ENCODE peak calls at places on chromosomes 5 and 9, in five cellular contexts. P is right cardiac atrium, K is A549, L is GM12878, R is hepatocyte. U is an unnamed sample. For H3K4me1 and H3K9me3, the result is how much of the 10 kb centered on the place peaks cover.

GRCh38 chr5:32387176-32387575 is 57.4 kb downstream of the ZFR start:
- DNase-seq in P (no peak), K (no peak), L (no peak), R (no peak), U (no peak)

GRCh38 chr5:41796061-41796460 is 74.2 kb downstream of the OXCT1 start:
- DNase-seq in P (no peak), K (no peak), L (no peak), R (no peak), U (no peak)

GRCh38 chr9:99222416-99223280 is 566 bp downstream of the SEC61B start:
- DNase-seq in P (no peak), K (no peak), L (no peak), R (no peak), U (no peak)

GRCh38 chr5:153831976-153832375 is 206.7 kb downstream of the FAM114A2 start:
- DNase-seq in P (no peak), K (peak), L (peak), R (peak), U (peak)

GRCh38 chr5:173625686-173626500 is 9.4 kb upstream of the BOD1 start:
- DNase-seq in P (no peak), K (no peak), L (no peak), R (peak), U (no peak)

GRCh38 chr5:33369470-33370134 is 71.2 kb upstream of the TARS1 start:
- DNase-seq in P (no peak), K (no peak), L (no peak), R (no peak), U (no peak)

GRCh38 chr9:93084471-93084881 is 11.5 kb upstream of the CARD19 start:
- DNase-seq in P (no peak), K (no peak), L (no peak), R (no peak), U (no peak)

GRCh38 chr5:30505014-30505886 is 688.2 kb upstream of the CDH6 start:
- DNase-seq in P (no peak), K (no peak), L (no peak), R (no peak), U (no peak)

GRCh38 chr9:133961226-133962165 is 30.6 kb downstream of the VAV2 start:
- DNase-seq in P (peak), K (no peak), L (no peak), R (no peak), U (no peak)

GRCh38 chr5:53211799-53212198 is 102.2 kb upstream of the MOCS2 start:
- DNase-seq in P (no peak), K (no peak), L (no peak), R (no peak), U (no peak)

GRCh38 chr5:53333160-53333559 is 147.3 kb upstream of the FST start:
- DNase-seq in P (no peak), K (no peak), L (no peak), R (no peak), U (no peak)

GRCh38 chr9:79652598-79652997 is 80.8 kb downstream of the TLE4 start:
- DNase-seq in P (no peak), K (no peak), L (no peak), R (no peak), U (no peak)

GRCh38 chr5:7638456-7638855 is 212.5 kb downstream of the CFAP90 start:
- DNase-seq in P (no peak), K (no peak), L (no peak), R (no peak), U (peak)

GRCh38 chr5:60597570-60597969 is 102.4 kb downstream of the DEPDC1B start:
- DNase-seq in P (no peak), K (no peak), L (peak), R (no peak), U (no peak)

GRCh38 chr5:60594715-60595114 is 105.3 kb downstream of the DEPDC1B start:
- DNase-seq in P (no peak), K (no peak), L (no peak), R (no peak), U (no peak)

GRCh38 chr5:60595183-60595582 is 104.8 kb downstream of the DEPDC1B start:
- DNase-seq in P (no peak), K (no peak), L (no peak), R (no peak), U (no peak)

GRCh38 chr5:60598424-60598823 is 101.5 kb downstream of the DEPDC1B start:
- DNase-seq in P (no peak), K (no peak), L (no peak), R (no peak), U (no peak)
- H3K4me1 ChIP-seq in P (under half), K (under half), L (under half), R (under half), U (under half)

DNA sequence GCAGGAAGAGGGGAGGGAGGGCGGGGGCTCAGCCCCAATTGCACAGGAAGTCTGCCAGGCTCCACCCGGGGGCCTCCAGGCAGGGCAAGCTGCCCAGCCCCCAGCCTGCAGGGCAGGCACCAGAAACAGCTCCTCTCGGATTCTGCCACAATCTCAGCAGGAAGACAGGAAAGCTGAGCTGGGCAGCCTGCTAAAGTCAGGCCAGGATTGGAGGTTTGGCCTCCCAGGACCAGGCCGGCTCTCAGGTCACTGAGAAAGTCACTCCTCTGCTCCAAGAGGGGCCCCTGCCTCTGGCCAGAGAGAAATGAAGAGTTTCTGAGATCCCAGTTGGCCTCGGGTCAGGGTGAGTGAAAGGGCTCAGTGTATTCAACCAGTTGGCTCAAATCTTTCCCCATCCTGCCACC is 54.6 kb upstream of the STXBP1 start:
- DNase-seq in P (peak), K (no peak), L (no peak), R (peak), U (no peak)
- H3K4me3 ChIP-seq in P (no peak), K (no peak), L (no peak), R (no peak), U (no peak)

GRCh38 chr5:141319202-141319601 is 1.4 kb downstream of the TAF7 start:
- DNase-seq in P (no peak), K (no peak), L (no peak), R (no peak), U (no peak)
- H3K9me3 ChIP-seq in P (under half), K (half or more), L (under half), R (half or more), U (under half)

GRCh38 chr9:84501587-84501986 is 161.0 kb upstream of the SLC28A3 start:
- DNase-seq in P (peak), K (no peak), L (no peak), R (peak), U (peak)

GRCh38 chr9:84504360-84504759 is 163.8 kb upstream of the SLC28A3 start:
- DNase-seq in P (no peak), K (no peak), L (no peak), R (no peak), U (no peak)

GRCh38 chr9:84500859-84501258 is 160.3 kb upstream of the SLC28A3 start:
- DNase-seq in P (no peak), K (no peak), L (no peak), R (no peak), U (no peak)

GRCh38 chr9:84500218-84500617 is 159.7 kb upstream of the SLC28A3 start:
- DNase-seq in P (no peak), K (no peak), L (peak), R (no peak), U (no peak)
- H3K4me1 ChIP-seq in P (under half), K (under half), L (under half), R (under half), U (under half)

DNA sequence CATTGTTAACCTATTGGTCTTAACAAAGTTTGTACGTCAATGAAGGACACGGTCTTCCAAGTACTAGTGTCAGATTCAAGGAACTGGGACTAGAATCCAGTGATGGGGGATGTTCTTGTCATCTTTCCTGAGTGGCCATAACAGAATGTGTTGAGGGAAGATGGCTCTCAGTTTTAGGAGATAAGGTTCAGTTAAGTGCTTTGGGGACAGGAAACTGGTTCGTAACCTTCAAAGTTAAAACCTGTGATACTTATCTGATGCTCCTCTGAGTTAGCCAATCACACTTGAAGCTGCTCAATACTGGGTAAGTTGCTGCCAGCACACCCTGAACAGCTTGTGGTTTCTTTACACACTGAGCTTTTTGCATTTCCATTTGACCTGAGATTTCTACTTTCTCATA is 64.4 kb downstream of the PIK3R1 start:
- DNase-seq in P (no peak), K (no peak), L (no peak), R (no peak), U (no peak)
- H3K4me3 ChIP-seq in P (no peak), K (no peak), L (no peak), R (no peak), U (no peak)

GRCh38 chr5:37662362-37662761 is 177.5 kb downstream of the GDNF start:
- DNase-seq in P (no peak), K (no peak), L (no peak), R (no peak), U (no peak)

GRCh38 chr5:37663538-37663937 is 176.3 kb downstream of the GDNF start:
- DNase-seq in P (no peak), K (no peak), L (no peak), R (no peak), U (no peak)

GRCh38 chr5:37661227-37661920 is 178.5 kb downstream of the GDNF start:
- DNase-seq in P (no peak), K (no peak), L (no peak), R (no peak), U (no peak)

GRCh38 chr5:37664551-37664950 is 175.3 kb downstream of the GDNF start:
- DNase-seq in P (no peak), K (no peak), L (no peak), R (no peak), U (no peak)

DNA sequence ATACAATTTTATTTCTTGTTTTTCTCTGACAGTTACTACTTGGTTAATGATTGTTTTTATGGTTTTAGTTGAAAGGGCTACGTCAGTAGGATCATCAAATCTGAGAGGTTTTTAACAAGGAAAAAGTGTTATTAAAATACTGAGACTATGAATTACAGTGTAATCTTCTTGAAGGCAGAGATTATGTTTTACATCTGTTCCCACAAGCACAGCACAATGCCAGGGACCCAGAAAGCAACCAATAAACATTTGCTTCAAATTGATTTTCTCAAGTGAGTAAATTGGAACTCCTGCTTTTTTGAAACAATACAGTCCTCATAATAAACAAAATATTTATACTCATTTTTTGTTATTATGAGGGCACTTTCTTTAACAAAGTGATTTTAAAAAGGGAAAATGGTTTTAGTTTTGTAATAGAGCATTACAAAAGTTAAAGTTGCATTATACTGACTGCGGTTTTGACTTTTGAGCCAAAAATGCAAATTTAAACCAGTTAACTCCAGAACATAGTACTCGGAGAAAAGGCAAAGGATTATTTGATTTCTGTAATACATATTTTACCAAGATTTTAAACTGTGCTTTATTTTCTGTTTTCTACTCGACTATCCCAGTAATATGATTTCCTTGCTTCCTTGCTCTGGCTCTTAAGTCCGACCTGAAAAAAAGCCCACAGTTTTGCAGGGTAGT is 176.9 kb downstream of the GDNF start:
- DNase-seq in P (no peak), K (no peak), L (no peak), R (no peak), U (no peak)
- H3K9me3 ChIP-seq in P (under half), K (under half), L (under half), R (under half), U (under half)

DNA sequence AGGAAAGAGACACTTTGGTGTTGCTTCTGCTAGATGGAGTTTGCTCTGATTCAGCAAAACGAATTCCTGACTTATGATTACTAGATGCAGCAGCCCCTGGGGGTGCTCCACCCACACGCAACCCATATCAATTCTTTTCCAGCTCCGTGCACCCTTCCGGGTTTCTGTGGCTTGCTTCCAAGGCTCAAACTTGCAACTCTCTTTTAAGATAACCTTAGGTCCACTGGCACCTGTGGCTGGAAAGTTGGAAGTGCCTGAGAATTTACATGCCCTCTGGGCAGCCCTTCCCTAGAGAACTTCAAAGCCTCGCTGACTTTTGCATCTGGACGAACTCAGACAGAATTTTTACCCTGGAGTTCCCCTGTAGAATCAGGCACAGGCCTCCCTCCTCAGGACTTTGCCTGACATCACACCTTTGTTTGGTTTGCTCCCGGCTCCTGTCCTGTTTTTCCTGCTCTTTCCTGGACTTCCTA is 224.9 kb downstream of the SNX18 start:
- DNase-seq in P (no peak), K (peak), L (no peak), R (peak), U (peak)
- H3K4me1 ChIP-seq in P (under half), K (under half), L (under half), R (under half), U (under half)

GRCh38 chr9:97413462-97413861 is 1.6 kb downstream of the TDRD7 start:
- DNase-seq in P (no peak), K (no peak), L (no peak), R (no peak), U (no peak)
- H3K4me3 ChIP-seq in P (no peak), K (peak), L (peak), R (no peak), U (no peak)

DNA sequence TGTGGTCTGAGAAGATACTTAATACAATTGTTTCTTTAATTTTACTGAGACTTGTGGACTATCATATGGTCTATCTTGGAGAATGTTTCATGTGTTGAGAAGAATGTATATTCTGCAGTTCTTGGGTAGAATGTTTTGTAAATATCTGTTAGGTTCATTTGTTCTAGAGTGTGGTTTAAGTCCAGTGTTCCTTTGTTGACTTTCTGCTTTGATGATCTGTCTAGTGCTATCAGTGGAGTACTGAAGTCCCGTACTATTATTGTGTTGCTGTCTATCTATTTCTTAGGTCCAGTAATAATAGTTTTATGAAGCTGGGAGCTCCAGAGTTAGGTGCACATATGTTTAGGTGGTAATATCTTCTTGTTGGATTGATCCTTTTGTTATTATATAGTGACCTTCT is 36.1 kb downstream of the IQGAP2 start:
- DNase-seq in P (no peak), K (no peak), L (no peak), R (no peak), U (no peak)
- H3K9me3 ChIP-seq in P (under half), K (under half), L (under half), R (under half), U (under half)

U was measured in esophagus muscularis mucosa.